ENCODE peak calls at places on chromosomes 6 and 20, in eight cellular contexts. I is fibroblast of lung, E is MM.1S, F is GM13977, R is MCF 10A, Y is endothelial cell, O is astrocyte of the spinal cord, D is HFFc6. N is an unnamed sample.

GRCh38 chr20:62927128-62927705 is 912 bp upstream of the DIDO1 start:
- DNase-seq in I (no peak), E (no peak), F (no peak), R (no peak), Y (no peak), O (no peak), D (no peak), N (no peak)

GRCh38 chr20:33915726-33916331 is 77.9 kb upstream of the RALY start:
- DNase-seq in I (no peak), E (peak; percentile 47), F (peak; percentile 70), R (peak; percentile 47), Y (peak; percentile 46), O (no peak), D (no peak), N (peak; percentile 73)

GRCh38 chr6:47633141-47633540 is 65.2 kb upstream of the ADGRF4 start:
- DNase-seq in I (peak; percentile 25), E (no peak), F (no peak), R (peak; percentile 29), Y (no peak), O (no peak), D (no peak), N (no peak)

GRCh38 chr20:20593447-20594170 is 118.8 kb downstream of the RALGAPA2 start:
- DNase-seq in I (peak; percentile 48), E (peak; percentile 62), F (peak; percentile 36), R (peak; percentile 46), Y (peak; percentile 42), O (peak; percentile 60), D (peak; percentile 63), N (peak; percentile 54)

GRCh38 chr20:4052139-4052480 is 36.8 kb upstream of the RNF24 start:
- DNase-seq in I (no peak), E (no peak), F (no peak), R (no peak), Y (no peak), O (no peak), D (no peak), N (no peak)

GRCh38 chr6:18216411-18216810 is 47.9 kb downstream of the DEK start:
- DNase-seq in I (peak; percentile 95), E (no peak), F (no peak), R (peak; percentile 22), Y (no peak), O (peak; percentile 73), D (peak; percentile 71), N (no peak)

GRCh38 chr6:125197795-125198269 is 44.3 kb downstream of the TPD52L1 start:
- DNase-seq in I (peak; percentile 72), E (no peak), F (no peak), R (peak; percentile 98), Y (peak; percentile 13), O (peak; percentile 37), D (peak; percentile 22), N (no peak)

GRCh38 chr20:25303292-25304024 is 55.6 kb downstream of the PYGB start:
- DNase-seq in I (no peak), E (no peak), F (peak; percentile 13), R (no peak), Y (no peak), O (no peak), D (no peak), N (no peak)

DNA sequence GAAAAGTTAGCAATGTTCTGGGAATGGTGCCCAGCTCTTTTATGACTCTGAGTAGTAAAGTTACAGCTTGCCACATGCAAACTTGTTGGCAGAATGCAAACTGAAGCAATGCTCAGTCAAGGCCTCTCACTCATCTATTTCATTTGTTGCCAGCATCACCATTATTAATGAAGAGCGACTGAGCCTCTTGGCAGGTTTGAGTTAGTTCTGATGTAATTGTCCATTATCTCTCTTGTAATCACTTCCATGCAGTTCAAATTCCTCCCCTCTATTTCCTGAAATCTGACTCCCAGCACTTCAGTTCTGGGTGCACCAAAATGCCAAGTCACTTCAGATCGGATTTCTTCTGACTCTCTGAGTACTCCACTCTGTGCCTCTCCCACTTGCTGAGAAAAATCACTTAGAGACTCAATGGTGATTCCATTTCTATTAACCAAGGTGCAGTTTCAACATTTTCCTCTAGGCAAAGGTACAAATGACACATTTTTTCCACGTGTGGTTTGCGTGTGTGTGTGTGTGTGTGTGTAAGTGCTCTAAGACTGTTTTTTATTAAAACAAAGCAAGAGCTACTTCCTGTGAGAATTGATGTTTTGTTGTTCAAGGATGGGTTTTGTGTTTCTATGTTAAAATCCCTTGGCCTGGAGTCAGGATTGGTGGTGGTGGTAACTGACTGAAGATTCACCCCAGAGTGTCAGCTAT is 154.2 kb upstream of the STMND1 start:
- DNase-seq in I (peak; percentile 99), E (no peak), F (no peak), R (peak; percentile 88), Y (no peak), O (peak; percentile 94), D (peak; percentile 98), N (no peak)
- TF ChIP-seq CTCF in I (no peak), E (no peak), F (no peak), R (no peak), Y (no peak), O (no peak), D (peak; percentile 13), N (no peak)

GRCh38 chr6:2976571-2977085 is 5.3 kb upstream of the SERPINB6 start:
- DNase-seq in I (peak; percentile 85), E (no peak), F (no peak), R (peak; percentile 74), Y (no peak), O (peak; percentile 78), D (peak; percentile 78), N (no peak)
- TF ChIP-seq CTCF in I (no peak), E (no peak), F (no peak), R (no peak), Y (no peak), O (no peak), D (no peak), N (no peak)

GRCh38 chr20:1800777-1801176 is 94.4 kb upstream of the SIRPA start:
- DNase-seq in I (peak; percentile 44), E (peak; percentile 52), F (peak; percentile 50), R (peak; percentile 38), Y (no peak), O (peak; percentile 37), D (peak; percentile 53), N (no peak)
- TF ChIP-seq CTCF in I (peak; percentile 59), E (peak; percentile 56), F (peak; percentile 43), R (peak; percentile 29), Y (peak; percentile 46), O (peak; percentile 59), D (peak; percentile 76), N (peak; percentile 41)

DNA sequence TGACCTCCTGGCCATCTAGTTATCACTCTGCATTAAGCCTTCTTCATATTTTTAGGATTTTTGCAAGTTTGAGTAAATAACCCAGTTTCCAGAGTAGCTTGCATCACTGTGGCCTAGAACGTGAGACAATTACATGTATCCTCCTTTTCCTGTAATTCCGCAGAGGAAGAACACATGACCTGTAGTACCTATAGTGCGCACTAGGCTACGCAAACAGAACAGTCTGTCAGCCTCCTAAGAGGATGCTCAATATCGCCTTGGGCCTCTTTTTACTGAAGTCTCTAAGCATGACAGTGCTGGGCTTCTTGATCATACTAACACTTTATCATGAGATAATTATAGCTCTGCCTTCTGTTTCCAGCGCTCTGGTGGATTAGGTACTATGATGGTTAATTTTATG is 20.2 kb upstream of the NR2E1 start:
- DNase-seq in I (no peak), E (no peak), F (no peak), R (no peak), Y (no peak), O (no peak), D (no peak), N (no peak)
- TF ChIP-seq CTCF in I (no peak), E (no peak), F (no peak), R (no peak), Y (peak; percentile 19), O (no peak), D (peak; percentile 40), N (no peak)